ENCODE peak calls at places on chromosomes 7 and 10, in five cellular contexts. One of them, this sample, is unnamed.

GRCh38 chr10:129501652-129502436 is 34.8 kb downstream of the MGMT start:
- DNase-seq in fibroblast of lung: no peak
- DNase-seq in neural progenitor cell: no peak
- DNase-seq in IMR-90: no peak
- DNase-seq in GM23248: no peak
- DNase-seq in this sample: no peak

GRCh38 chr10:125024496-125025234 is 82.7 kb downstream of the ZRANB1 start:
- DNase-seq in fibroblast of lung: no peak
- DNase-seq in neural progenitor cell: no peak
- DNase-seq in IMR-90: no peak
- DNase-seq in GM23248: no peak
- DNase-seq in this sample: no peak

GRCh38 chr7:143380264-143380645 is 890 bp upstream of the ZYX start:
- DNase-seq in fibroblast of lung: peak; percentile 73
- DNase-seq in neural progenitor cell: peak; percentile 92
- DNase-seq in IMR-90: peak; percentile 82
- DNase-seq in GM23248: peak; percentile 90
- DNase-seq in this sample: peak; percentile 94

GRCh38 chr10:43287056-43288007 is 20.5 kb upstream of the RASGEF1A start:
- DNase-seq in fibroblast of lung: no peak
- DNase-seq in neural progenitor cell: no peak
- DNase-seq in IMR-90: no peak
- DNase-seq in GM23248: peak; percentile 18
- DNase-seq in this sample: no peak

GRCh38 chr7:46630031-46630430 is 709.0 kb upstream of the IGFBP3 start:
- DNase-seq in fibroblast of lung: peak; percentile 76
- DNase-seq in neural progenitor cell: no peak
- DNase-seq in IMR-90: peak; percentile 84
- DNase-seq in GM23248: peak; percentile 23
- DNase-seq in this sample: peak; percentile 60

GRCh38 chr10:50025627-50026026 is 37.4 kb downstream of the AGAP6 start:
- DNase-seq in fibroblast of lung: no peak
- DNase-seq in neural progenitor cell: no peak
- DNase-seq in IMR-90: no peak
- DNase-seq in GM23248: no peak
- DNase-seq in this sample: no peak

GRCh38 chr10:103967433-103968142 is 648 bp downstream of the SLK start:
- DNase-seq in fibroblast of lung: peak; percentile 25
- DNase-seq in neural progenitor cell: peak; percentile 34
- DNase-seq in IMR-90: no peak
- DNase-seq in GM23248: peak; percentile 82
- DNase-seq in this sample: peak; percentile 80

GRCh38 chr10:24952701-24953349 is 419 bp upstream of the PRTFDC1 start:
- DNase-seq in fibroblast of lung: peak; percentile 58
- DNase-seq in neural progenitor cell: peak; percentile 82
- DNase-seq in IMR-90: peak; percentile 56
- DNase-seq in GM23248: peak; percentile 92
- DNase-seq in this sample: peak; percentile 76

GRCh38 chr7:16421333-16422099 is at the start of gene CRPPA:
- DNase-seq in fibroblast of lung: peak; percentile 56
- DNase-seq in neural progenitor cell: peak; percentile 68
- DNase-seq in IMR-90: peak; percentile 21
- DNase-seq in GM23248: peak; percentile 73
- DNase-seq in this sample: peak; percentile 52

GRCh38 chr7:45647967-45648670 is 74.0 kb downstream of the ADCY1 start:
- DNase-seq in fibroblast of lung: no peak
- DNase-seq in neural progenitor cell: no peak
- DNase-seq in IMR-90: no peak
- DNase-seq in GM23248: no peak
- DNase-seq in this sample: no peak

GRCh38 chr10:84727398-84727797 is 399.0 kb downstream of the CCSER2 start:
- DNase-seq in fibroblast of lung: no peak
- DNase-seq in neural progenitor cell: no peak
- DNase-seq in IMR-90: no peak
- DNase-seq in GM23248: no peak
- DNase-seq in this sample: no peak

GRCh38 chr10:82221750-82222149 is 346.8 kb downstream of the NRG3 start:
- DNase-seq in fibroblast of lung: no peak
- DNase-seq in neural progenitor cell: peak; percentile 23
- DNase-seq in IMR-90: no peak
- DNase-seq in GM23248: no peak
- DNase-seq in this sample: no peak

GRCh38 chr7:154770361-154770760 is 232.6 kb downstream of the PAXIP1 start:
- DNase-seq in fibroblast of lung: no peak
- DNase-seq in neural progenitor cell: no peak
- DNase-seq in IMR-90: no peak
- DNase-seq in GM23248: no peak
- DNase-seq in this sample: no peak

GRCh38 chr7:94580601-94581000 is 71.0 kb downstream of the CASD1 start:
- DNase-seq in fibroblast of lung: peak; percentile 63
- DNase-seq in neural progenitor cell: no peak
- DNase-seq in IMR-90: peak; percentile 49
- DNase-seq in GM23248: peak; percentile 22
- DNase-seq in this sample: peak; percentile 62

GRCh38 chr7:92705831-92706230 is 115.6 kb upstream of the FAM133B start:
- DNase-seq in fibroblast of lung: no peak
- DNase-seq in neural progenitor cell: no peak
- DNase-seq in IMR-90: no peak
- DNase-seq in GM23248: no peak
- DNase-seq in this sample: no peak

GRCh38 chr10:10497245-10497644 is 520.4 kb upstream of the CELF2 start:
- DNase-seq in fibroblast of lung: no peak
- DNase-seq in neural progenitor cell: no peak
- DNase-seq in IMR-90: no peak
- DNase-seq in GM23248: no peak
- DNase-seq in this sample: no peak

GRCh38 chr7:106598663-106599342 is 62.2 kb downstream of the CCDC71L start:
- DNase-seq in fibroblast of lung: peak; percentile 60
- DNase-seq in neural progenitor cell: peak; percentile 76
- DNase-seq in IMR-90: peak; percentile 60
- DNase-seq in GM23248: peak; percentile 70
- DNase-seq in this sample: peak; percentile 65

GRCh38 chr7:114527589-114527988 is 113.0 kb downstream of the FOXP2 start:
- DNase-seq in fibroblast of lung: no peak
- DNase-seq in neural progenitor cell: no peak
- DNase-seq in IMR-90: no peak
- DNase-seq in GM23248: no peak
- DNase-seq in this sample: no peak

GRCh38 chr10:3948843-3949242 is 163.8 kb upstream of the KLF6 start:
- DNase-seq in fibroblast of lung: peak; percentile 89
- DNase-seq in neural progenitor cell: no peak
- DNase-seq in IMR-90: peak; percentile 79
- DNase-seq in GM23248: no peak
- DNase-seq in this sample: no peak

GRCh38 chr7:28524978-28525377 is 112.7 kb downstream of the CREB5 start:
- DNase-seq in fibroblast of lung: no peak
- DNase-seq in neural progenitor cell: no peak
- DNase-seq in IMR-90: no peak
- DNase-seq in GM23248: no peak
- DNase-seq in this sample: no peak

GRCh38 chr10:6145979-6146432 is 56.7 kb upstream of the PFKFB3 start:
- DNase-seq in fibroblast of lung: no peak
- DNase-seq in neural progenitor cell: no peak
- DNase-seq in IMR-90: no peak
- DNase-seq in GM23248: no peak
- DNase-seq in this sample: no peak

GRCh38 chr10:118543714-118544400 is 51.6 kb downstream of the PRLHR start:
- DNase-seq in fibroblast of lung: peak; percentile 16
- DNase-seq in neural progenitor cell: peak; percentile 68
- DNase-seq in IMR-90: peak; percentile 5
- DNase-seq in GM23248: peak; percentile 75
- DNase-seq in this sample: peak; percentile 46

GRCh38 chr10:126439947-126440346 is 51.7 kb upstream of the ADAM12 start:
- DNase-seq in fibroblast of lung: peak; percentile 9
- DNase-seq in neural progenitor cell: no peak
- DNase-seq in IMR-90: no peak
- DNase-seq in GM23248: no peak
- DNase-seq in this sample: peak; percentile 47

GRCh38 chr10:123427386-123427785 is 238.8 kb upstream of the GPR26 start:
- DNase-seq in fibroblast of lung: no peak
- DNase-seq in neural progenitor cell: no peak
- DNase-seq in IMR-90: no peak
- DNase-seq in GM23248: peak; percentile 43
- DNase-seq in this sample: no peak

GRCh38 chr7:74572301-74573090 is 85.0 kb upstream of the GTF2I start:
- DNase-seq in fibroblast of lung: no peak
- DNase-seq in neural progenitor cell: no peak
- DNase-seq in IMR-90: no peak
- DNase-seq in GM23248: no peak
- DNase-seq in this sample: no peak

GRCh38 chr10:3783313-3783689 is 1.7 kb downstream of the KLF6 start:
- DNase-seq in fibroblast of lung: peak; percentile 84
- DNase-seq in neural progenitor cell: peak; percentile 73
- DNase-seq in IMR-90: peak; percentile 86
- DNase-seq in GM23248: peak; percentile 84
- DNase-seq in this sample: peak; percentile 85

GRCh38 chr7:94710256-94710655 is 54.3 kb upstream of the SGCE start:
- DNase-seq in fibroblast of lung: peak; percentile 54
- DNase-seq in neural progenitor cell: no peak
- DNase-seq in IMR-90: peak; percentile 31
- DNase-seq in GM23248: peak; percentile 7
- DNase-seq in this sample: peak; percentile 31

GRCh38 chr10:75043256-75044121 is 68.0 kb upstream of the SAMD8 start:
- DNase-seq in fibroblast of lung: no peak
- DNase-seq in neural progenitor cell: peak; percentile 4
- DNase-seq in IMR-90: no peak
- DNase-seq in GM23248: no peak
- DNase-seq in this sample: no peak

GRCh38 chr7:11345621-11346020 is 371.9 kb downstream of the PHF14 start:
- DNase-seq in fibroblast of lung: peak; percentile 87
- DNase-seq in neural progenitor cell: no peak
- DNase-seq in IMR-90: no peak
- DNase-seq in GM23248: peak; percentile 59
- DNase-seq in this sample: peak; percentile 25

GRCh38 chr7:100476903-100477870 is 1.8 kb downstream of the TSC22D4 start:
- DNase-seq in fibroblast of lung: no peak
- DNase-seq in neural progenitor cell: no peak
- DNase-seq in IMR-90: no peak
- DNase-seq in GM23248: peak; percentile 52
- DNase-seq in this sample: peak; percentile 51
- H3K4me1 ChIP-seq in fibroblast of lung: peaks cover 10% of the 10 kb centered on the region
- H3K4me1 ChIP-seq in neural progenitor cell: peaks cover 16% of the 10 kb centered on the region
- H3K4me1 ChIP-seq in IMR-90: peaks cover 16% of the 10 kb centered on the region
- H3K4me1 ChIP-seq in GM23248: peaks cover 11% of the 10 kb centered on the region
- H3K4me1 ChIP-seq in this sample: peaks cover 30% of the 10 kb centered on the region

GRCh38 chr10:90890347-90890746 is 18.6 kb downstream of the RPP30 start:
- DNase-seq in fibroblast of lung: peak; percentile 36
- DNase-seq in neural progenitor cell: no peak
- DNase-seq in IMR-90: peak; percentile 61
- DNase-seq in GM23248: peak; percentile 48
- DNase-seq in this sample: no peak

GRCh38 chr10:90888387-90888786 is 16.6 kb downstream of the RPP30 start:
- DNase-seq in fibroblast of lung: no peak
- DNase-seq in neural progenitor cell: no peak
- DNase-seq in IMR-90: no peak
- DNase-seq in GM23248: no peak
- DNase-seq in this sample: no peak

GRCh38 chr10:90884414-90884813 is 12.6 kb downstream of the RPP30 start:
- DNase-seq in fibroblast of lung: peak; percentile 50
- DNase-seq in neural progenitor cell: no peak
- DNase-seq in IMR-90: peak; percentile 41
- DNase-seq in GM23248: peak; percentile 79
- DNase-seq in this sample: peak; percentile 61

GRCh38 chr10:90885176-90885575 is 13.4 kb downstream of the RPP30 start:
- DNase-seq in fibroblast of lung: peak; percentile 89
- DNase-seq in neural progenitor cell: no peak
- DNase-seq in IMR-90: peak; percentile 85
- DNase-seq in GM23248: peak; percentile 86
- DNase-seq in this sample: peak; percentile 88

DNA sequence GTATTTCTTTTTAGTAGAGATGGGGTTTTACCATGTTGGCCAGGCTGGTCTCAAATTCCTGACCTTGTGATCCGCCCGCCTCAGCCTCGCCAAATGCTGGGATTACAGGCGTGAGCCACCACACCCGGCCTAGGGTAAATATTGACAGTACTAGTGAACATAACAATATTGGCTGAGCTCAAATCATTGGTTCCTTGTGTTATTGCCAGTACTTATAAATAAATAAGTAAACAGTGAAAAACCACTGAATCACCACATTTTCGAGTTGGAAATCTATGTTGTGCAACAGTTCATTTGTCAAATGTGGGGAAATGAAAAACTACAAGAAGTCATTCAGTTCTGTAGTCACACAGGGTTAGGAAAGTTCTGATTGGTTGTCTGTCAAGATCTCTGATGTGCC is 15.8 kb downstream of the RPP30 start:
- DNase-seq in fibroblast of lung: no peak
- DNase-seq in neural progenitor cell: no peak
- DNase-seq in IMR-90: no peak
- DNase-seq in GM23248: peak; percentile 12
- DNase-seq in this sample: peak; percentile 21
- H3K9ac ChIP-seq in fibroblast of lung: no peak overlapping the region
- H3K9ac ChIP-seq in neural progenitor cell: no peak overlapping the region
- H3K9ac ChIP-seq in IMR-90: no peak overlapping the region
- H3K9ac ChIP-seq in GM23248: no peak overlapping the region
- H3K9ac ChIP-seq in this sample: no peak overlapping the region

GRCh38 chr7:81111781-81112540 is 193.1 kb upstream of the SEMA3C start:
- DNase-seq in fibroblast of lung: peak; percentile 89
- DNase-seq in neural progenitor cell: no peak
- DNase-seq in IMR-90: peak; percentile 72
- DNase-seq in GM23248: peak; percentile 1
- DNase-seq in this sample: peak; percentile 27
- H3K4me3 ChIP-seq in fibroblast of lung: no peak overlapping the region
- H3K4me3 ChIP-seq in neural progenitor cell: no peak overlapping the region
- H3K4me3 ChIP-seq in IMR-90: no peak overlapping the region
- H3K4me3 ChIP-seq in GM23248: no peak overlapping the region
- H3K4me3 ChIP-seq in this sample: no peak overlapping the region

GRCh38 chr10:113619401-113619800 is 44.4 kb downstream of the NRAP start:
- DNase-seq in fibroblast of lung: no peak
- DNase-seq in neural progenitor cell: no peak
- DNase-seq in IMR-90: no peak
- DNase-seq in GM23248: no peak
- DNase-seq in this sample: no peak

GRCh38 chr10:113621799-113622198 is 42.0 kb downstream of the NRAP start:
- DNase-seq in fibroblast of lung: no peak
- DNase-seq in neural progenitor cell: no peak
- DNase-seq in IMR-90: no peak
- DNase-seq in GM23248: no peak
- DNase-seq in this sample: no peak

GRCh38 chr10:113617086-113617485 is 46.8 kb downstream of the NRAP start:
- DNase-seq in fibroblast of lung: no peak
- DNase-seq in neural progenitor cell: peak; percentile 31
- DNase-seq in IMR-90: no peak
- DNase-seq in GM23248: no peak
- DNase-seq in this sample: no peak

GRCh38 chr10:113618338-113618737 is 45.5 kb downstream of the NRAP start:
- DNase-seq in fibroblast of lung: no peak
- DNase-seq in neural progenitor cell: no peak
- DNase-seq in IMR-90: no peak
- DNase-seq in GM23248: no peak
- DNase-seq in this sample: no peak

DNA sequence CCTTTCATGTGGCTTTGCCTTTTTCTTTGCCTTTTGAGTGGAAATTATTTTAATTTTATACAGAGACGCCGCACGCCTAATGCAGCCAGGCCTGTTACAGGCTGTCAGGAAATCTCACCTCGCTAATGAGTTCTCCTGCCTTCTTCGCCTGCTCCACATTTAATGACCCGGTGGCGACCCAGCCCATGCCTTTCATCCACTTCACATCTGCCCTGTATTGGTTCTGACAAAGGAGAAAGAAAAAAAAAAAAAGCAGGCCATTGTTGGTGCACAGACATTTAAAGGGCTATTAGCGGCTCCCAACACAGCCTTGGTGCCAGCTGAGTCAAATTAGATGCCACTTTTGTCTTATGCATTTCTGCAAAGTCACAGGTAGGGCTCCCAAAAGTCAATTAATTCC is 43.4 kb downstream of the NRAP start:
- DNase-seq in fibroblast of lung: no peak
- DNase-seq in neural progenitor cell: peak; percentile 66
- DNase-seq in IMR-90: no peak
- DNase-seq in GM23248: no peak
- DNase-seq in this sample: no peak
- H3K4me1 ChIP-seq in fibroblast of lung: no peaks in the 10 kb centered on the region
- H3K4me1 ChIP-seq in neural progenitor cell: peaks cover 44% of the 10 kb centered on the region
- H3K4me1 ChIP-seq in IMR-90: no peaks in the 10 kb centered on the region
- H3K4me1 ChIP-seq in GM23248: no peaks in the 10 kb centered on the region
- H3K4me1 ChIP-seq in this sample: peaks cover 3% of the 10 kb centered on the region

This sample was measured in adipocyte.